ENCODE peak calls at places on chromosomes 2 and 18, in eight cellular contexts. C is RWPE2, Z is transverse colon, L is psoas muscle, G is hepatocyte, Y is cardiac muscle cell, I is left lung, M is GM23338. X is an unnamed sample.
A peak's percentile ranks its signal among the peaks of the same experiment; 100 is the strongest.

GRCh38 chr2:105361132-105361889 is 24.0 kb downstream of the C2orf49 start:
- DNase-seq in M (no peak), G (no peak), Z (no peak), C (no peak), L (no peak), I (no peak), Y (no peak), X (no peak)

GRCh38 chr2:239181601-239182471 is 219.0 kb downstream of the HDAC4 start:
- DNase-seq in G (peak; percentile 65), M (peak; percentile 21), Z (no peak), I (no peak), C (peak; percentile 37), L (no peak), Y (no peak), X (peak; percentile 49)

GRCh38 chr2:42385225-42385624 is 24.2 kb upstream of the COX7A2L start:
- DNase-seq in Y (peak; percentile 12), I (no peak), L (no peak), Z (peak; percentile 53), M (peak; percentile 65), G (peak; percentile 52), C (no peak), X (no peak)

GRCh38 chr18:49690307-49690706 is 123.0 kb downstream of the ACAA2 start:
- DNase-seq in G (no peak), L (no peak), I (no peak), M (no peak), Z (no peak), C (no peak), Y (peak; percentile 88), X (no peak)

GRCh38 chr2:28274911-28275685 is 117.6 kb upstream of the FOSL2 start:
- DNase-seq in I (no peak), M (no peak), G (peak; percentile 69), C (peak; percentile 75), Y (peak; percentile 89), Z (peak; percentile 82), L (peak; percentile 24), X (no peak)

GRCh38 chr2:12675352-12675795 is 41.4 kb upstream of the TRIB2 start:
- DNase-seq in Y (peak; percentile 77), I (no peak), L (no peak), Z (no peak), G (peak; percentile 77), C (no peak), M (no peak), X (no peak)

GRCh38 chr2:40120021-40120420 is 331.9 kb downstream of the SLC8A1 start:
- DNase-seq in I (no peak), Z (no peak), Y (no peak), G (no peak), M (no peak), L (no peak), C (no peak), X (no peak)

GRCh38 chr18:67265464-67266245 is 250.9 kb downstream of the DSEL start:
- DNase-seq in C (no peak), G (peak; percentile 6), I (no peak), Y (peak; percentile 71), L (no peak), Z (no peak), M (no peak), X (no peak)

GRCh38 chr2:171985076-171985475 is 14.7 kb upstream of the METAP1D start:
- DNase-seq in C (no peak), L (no peak), Y (no peak), I (no peak), Z (no peak), M (no peak), G (no peak), X (no peak)

GRCh38 chr2:180246281-180246680 is 239.2 kb upstream of the CWC22 start:
- DNase-seq in G (no peak), M (no peak), Z (no peak), L (no peak), I (no peak), Y (no peak), C (no peak), X (no peak)

GRCh38 chr2:141439524-141439923 is 691.3 kb downstream of the LRP1B start:
- DNase-seq in Z (no peak), L (no peak), I (no peak), C (no peak), G (no peak), Y (no peak), M (no peak), X (no peak)

GRCh38 chr2:29329899-29330298 is 214.7 kb downstream of the CLIP4 start:
- DNase-seq in M (peak; percentile 16), Y (no peak), C (no peak), L (no peak), G (no peak), I (no peak), Z (no peak), X (no peak)
- TF ChIP-seq CTCF in M (peak; percentile 50), Y (peak; percentile 20), C (no peak), L (no peak), G (peak; percentile 10), I (no peak), Z (no peak), X (no peak)

GRCh38 chr2:191629001-191629453 is 48.9 kb upstream of the NABP1 start:
- DNase-seq in Z (no peak), C (no peak), L (no peak), Y (no peak), I (no peak), G (no peak), M (no peak), X (no peak)

GRCh38 chr2:191622374-191623320 is 55.3 kb upstream of the NABP1 start:
- DNase-seq in M (no peak), Y (no peak), Z (no peak), C (peak; percentile 59), L (no peak), G (peak; percentile 34), I (no peak), X (no peak)

GRCh38 chr2:191627518-191627917 is 50.4 kb upstream of the NABP1 start:
- DNase-seq in G (no peak), C (no peak), Y (no peak), I (no peak), Z (no peak), L (no peak), M (no peak), X (no peak)

GRCh38 chr2:191626497-191627151 is 51.3 kb upstream of the NABP1 start:
- DNase-seq in G (no peak), Y (peak; percentile 62), I (no peak), M (no peak), Z (no peak), C (no peak), L (no peak), X (no peak)

GRCh38 chr2:191625016-191625415 is 52.9 kb upstream of the NABP1 start:
- DNase-seq in Z (no peak), Y (peak; percentile 48), M (no peak), I (no peak), G (no peak), L (no peak), C (no peak), X (no peak)
- H3K4me1 ChIP-seq in Z (no peaks in the 10 kb centered on the region), Y (no peaks in the 10 kb centered on the region), M (no peaks in the 10 kb centered on the region), I (no peaks in the 10 kb centered on the region), G (no peaks in the 10 kb centered on the region), L (no peaks in the 10 kb centered on the region), C (peaks cover 31% of the 10 kb centered on the region), X (no peaks in the 10 kb centered on the region)

GRCh38 chr2:176804392-176804791 is 408.2 kb upstream of the HNRNPA3 start:
- DNase-seq in M (no peak), C (no peak), Z (no peak), G (no peak), L (no peak), I (no peak), Y (no peak), X (no peak)
- TF ChIP-seq CTCF in M (no peak), C (no peak), Z (no peak), G (no peak), L (no peak), I (no peak), Y (no peak), X (no peak)

DNA sequence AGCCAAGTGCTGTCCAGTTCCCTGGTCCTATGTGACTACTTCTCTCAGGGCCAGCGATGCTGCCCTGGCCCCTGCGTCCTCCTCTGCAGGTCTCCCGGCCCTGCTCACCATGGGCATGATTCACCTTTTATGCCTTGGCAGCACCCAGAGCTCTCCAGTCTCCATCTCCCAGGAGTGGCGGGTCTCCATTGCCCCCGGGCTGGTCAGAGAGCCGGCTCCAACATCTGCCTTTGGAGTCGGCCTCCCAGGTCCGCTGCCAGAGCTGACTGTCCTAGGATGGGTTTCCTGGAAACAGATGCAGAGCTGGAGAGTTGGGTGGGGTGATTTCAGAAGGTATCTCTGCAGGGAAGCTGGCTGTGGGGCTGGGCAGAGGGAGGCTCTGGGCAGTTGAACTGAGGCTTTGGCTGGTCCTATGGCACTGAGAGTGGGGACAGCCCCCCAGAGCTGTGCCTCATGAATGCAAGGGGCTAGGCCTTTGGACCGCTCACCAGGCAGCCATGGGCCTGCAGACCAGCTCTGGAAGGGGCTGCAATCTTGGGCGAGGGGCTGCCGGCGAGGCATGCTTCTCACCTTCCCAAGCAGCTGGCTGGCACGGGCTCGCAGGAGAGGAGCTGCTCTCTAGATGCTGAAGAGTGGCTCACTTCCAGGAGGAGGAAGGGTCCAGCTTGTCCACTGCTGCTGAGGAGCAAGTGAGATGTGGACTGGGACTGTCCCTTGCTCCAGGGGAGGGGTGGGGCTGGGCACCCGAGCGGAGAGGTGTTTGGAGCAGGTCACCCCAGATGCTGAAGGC is 59.8 kb upstream of the HS6ST1 start:
- DNase-seq in M (no peak), G (no peak), Y (no peak), C (peak; percentile 38), L (no peak), I (peak; percentile 80), Z (peak; percentile 7), X (peak; percentile 54)
- H3K4me1 ChIP-seq in M (peaks cover 8% of the 10 kb centered on the region), G (peaks cover 64% of the 10 kb centered on the region), Y (peaks cover 13% of the 10 kb centered on the region), C (no peaks in the 10 kb centered on the region), L (no peaks in the 10 kb centered on the region), I (peaks cover 19% of the 10 kb centered on the region), Z (peaks cover 20% of the 10 kb centered on the region), X (no peaks in the 10 kb centered on the region)

DNA sequence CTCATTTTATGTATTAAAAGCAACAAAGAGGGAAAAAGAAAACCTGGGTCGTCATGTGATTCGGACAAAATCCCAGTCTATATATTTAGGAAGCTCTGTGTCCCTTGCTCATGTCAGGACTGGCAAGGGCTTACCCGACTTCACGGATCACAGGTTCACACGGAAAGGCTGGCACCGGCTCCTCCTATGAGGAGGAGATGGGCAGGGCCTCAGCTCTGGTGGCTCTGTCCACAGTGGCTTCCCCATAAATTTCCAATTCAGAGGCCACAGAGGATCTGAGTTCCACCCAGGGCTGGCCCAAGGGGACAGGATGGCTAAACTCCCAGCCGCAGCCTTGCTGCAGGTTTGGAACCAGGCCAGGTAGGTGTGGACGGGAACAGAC is 186.8 kb downstream of the BCL2 start:
- DNase-seq in Y (no peak), M (no peak), C (no peak), Z (peak; percentile 60), G (peak; percentile 13), I (no peak), L (no peak), X (peak; percentile 17)
- TF ChIP-seq CTCF in Y (no peak), M (no peak), C (no peak), Z (no peak), G (no peak), I (no peak), L (no peak), X (no peak)

DNA sequence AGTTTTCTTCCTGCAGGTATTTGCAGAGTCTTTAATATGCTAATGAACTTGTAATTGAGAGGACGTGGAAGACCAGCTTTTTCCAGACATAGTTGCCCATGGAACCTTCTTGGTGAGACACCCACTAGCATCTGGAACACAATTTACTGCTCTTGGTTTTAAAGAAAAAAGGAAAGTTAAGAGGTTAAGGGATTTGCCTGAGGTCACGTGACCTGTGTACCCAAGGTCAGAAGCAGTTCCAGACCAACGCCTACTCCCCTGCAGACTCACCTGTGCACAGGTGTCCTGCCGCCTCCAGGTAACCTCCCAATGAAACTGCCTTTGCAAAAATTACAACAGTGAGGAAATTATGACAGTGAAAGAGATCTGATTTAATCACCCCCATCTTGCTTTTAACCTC is 172.7 kb downstream of the ANAPC1 start:
- DNase-seq in I (no peak), G (no peak), L (no peak), Y (no peak), C (no peak), M (no peak), Z (no peak), X (no peak)
- H3K4me1 ChIP-seq in I (no peaks in the 10 kb centered on the region), G (peaks cover 5% of the 10 kb centered on the region), L (peaks cover 4% of the 10 kb centered on the region), Y (no peaks in the 10 kb centered on the region), C (peaks cover 3% of the 10 kb centered on the region), M (peaks cover 9% of the 10 kb centered on the region), Z (no peaks in the 10 kb centered on the region), X (no peaks in the 10 kb centered on the region)

X was measured in pancreas.